ENCODE peak calls at places on chromosomes 12 and 14, in five cellular contexts. I is adrenal gland, L is K562, T is suprapubic skin, G is Peyer's patch. Q is an unnamed sample.

GRCh38 chr12:120229583-120230325 is 28.8 kb upstream of the RPLP0 start:
- DNase-seq in G (peak; percentile 72), L (no peak), I (no peak), T (no peak), Q (no peak)

GRCh38 chr12:116128779-116129178 is 148.7 kb downstream of the MED13L start:
- DNase-seq in I (no peak), T (no peak), G (no peak), L (no peak), Q (no peak)

GRCh38 chr12:109621864-109622485 is 48.4 kb downstream of the MVK start:
- DNase-seq in G (no peak), T (no peak), L (no peak), I (no peak), Q (no peak)

GRCh38 chr12:120652671-120653435 is 12.4 kb downstream of the CABP1 start:
- DNase-seq in G (no peak), T (no peak), L (no peak), I (no peak), Q (no peak)

GRCh38 chr12:43282106-43282505 is 269.9 kb downstream of the ADAMTS20 start:
- DNase-seq in I (no peak), G (no peak), L (no peak), T (no peak), Q (no peak)

GRCh38 chr12:124305136-124305535 is 10.2 kb downstream of the RFLNA start:
- DNase-seq in G (no peak), L (no peak), T (no peak), I (no peak), Q (no peak)

GRCh38 chr12:103848917-103849491 is 8.0 kb upstream of the NT5DC3 start:
- DNase-seq in L (no peak), I (no peak), T (no peak), G (no peak), Q (no peak)

GRCh38 chr12:14853966-14854365 is 10.6 kb upstream of the ART4 start:
- DNase-seq in T (peak; percentile 66), I (peak; percentile 59), L (no peak), G (no peak), Q (peak; percentile 43)

GRCh38 chr12:120628919-120629318 is 11.5 kb upstream of the CABP1 start:
- DNase-seq in G (peak; percentile 60), T (no peak), I (peak; percentile 68), L (peak; percentile 29), Q (no peak)

GRCh38 chr12:122137681-122138080 is 36.3 kb downstream of the IL31 start:
- DNase-seq in L (peak; percentile 30), I (no peak), T (no peak), G (no peak), Q (peak; percentile 33)

GRCh38 chr12:69608114-69608513 is 2.6 kb downstream of the LRRC10 start:
- DNase-seq in G (no peak), L (peak; percentile 50), T (no peak), I (no peak), Q (no peak)

GRCh38 chr12:115149685-115150378 is 465.9 kb upstream of the TBX3 start:
- DNase-seq in T (no peak), I (no peak), L (no peak), G (no peak), Q (no peak)

GRCh38 chr12:538731-539539 is 79.2 kb downstream of the B4GALNT3 start:
- DNase-seq in I (peak; percentile 91), T (no peak), L (no peak), G (peak; percentile 86), Q (no peak)

GRCh38 chr12:51943346-51943745 is 8.2 kb upstream of the ACVR1B start:
- DNase-seq in G (no peak), I (no peak), T (no peak), L (no peak), Q (no peak)

GRCh38 chr14:66662374-66662773 is 154.4 kb downstream of the GPHN start:
- DNase-seq in G (no peak), T (no peak), L (no peak), I (peak; percentile 24), Q (no peak)

GRCh38 chr12:1593232-1594044 is 943 bp downstream of the FBXL14 start:
- DNase-seq in L (peak; percentile 46), I (peak; percentile 48), G (peak; percentile 84), T (peak; percentile 74), Q (no peak)

GRCh38 chr12:72272731-72273498 is 745 bp downstream of the TRHDE start:
- DNase-seq in I (no peak), G (peak; percentile 49), L (no peak), T (no peak), Q (no peak)

GRCh38 chr14:103724116-103724515 is 8.5 kb downstream of the ZFYVE21 start:
- DNase-seq in G (peak; percentile 72), T (no peak), L (peak; percentile 30), I (peak; percentile 93), Q (no peak)

GRCh38 chr12:112842441-112842840 is 50.9 kb downstream of the RPH3A start:
- DNase-seq in T (no peak), L (no peak), I (no peak), G (no peak), Q (peak; percentile 34)

GRCh38 chr12:71124833-71125460 is 32.9 kb downstream of the TSPAN8 start:
- DNase-seq in I (no peak), T (no peak), L (no peak), G (no peak), Q (no peak)

GRCh38 chr12:24909667-24910066 is 39.2 kb downstream of the BCAT1 start:
- DNase-seq in L (peak; percentile 24), I (peak; percentile 70), T (peak; percentile 73), G (no peak), Q (peak; percentile 56)

GRCh38 chr14:30938617-30939016 is 64.3 kb downstream of the COCH start:
- DNase-seq in L (no peak), T (no peak), G (no peak), I (no peak), Q (no peak)

GRCh38 chr14:65291561-65291960 is 121.0 kb upstream of the FUT8 start:
- DNase-seq in T (no peak), L (no peak), I (no peak), G (no peak), Q (no peak)

GRCh38 chr14:51441001-51441400 is 201.0 kb downstream of the TMX1 start:
- DNase-seq in I (no peak), L (no peak), G (no peak), T (no peak), Q (no peak)

GRCh38 chr14:104718871-104719270 is 5.2 kb upstream of the ADSS1 start:
- DNase-seq in L (no peak), G (no peak), T (no peak), I (no peak), Q (no peak)

GRCh38 chr12:3700861-3701260 is 52.0 kb downstream of the CRACR2A start:
- DNase-seq in G (no peak), T (no peak), I (no peak), L (no peak), Q (no peak)

GRCh38 chr12:119728437-119728730 is 60.5 kb downstream of the PRKAB1 start:
- DNase-seq in I (no peak), L (no peak), T (no peak), G (no peak), Q (no peak)

GRCh38 chr12:29316772-29317171 is 64.2 kb downstream of the ERGIC2 start:
- DNase-seq in G (no peak), L (peak; percentile 26), I (peak; percentile 77), T (no peak), Q (no peak)

GRCh38 chr14:39264558-39264957 is 30.8 kb downstream of the MIA2 start:
- DNase-seq in T (no peak), G (no peak), I (no peak), L (no peak), Q (no peak)

GRCh38 chr14:21748869-21749303 is 75.3 kb upstream of the OR4E1 start:
- DNase-seq in G (no peak), T (no peak), I (peak; percentile 4), L (peak; percentile 43), Q (no peak)

GRCh38 chr14:105939810-105940508 is 413.6 kb downstream of the TMEM121 start:
- DNase-seq in G (peak; percentile 39), I (no peak), L (no peak), T (peak; percentile 30), Q (no peak)
- TF ChIP-seq POLR2A in G (no peak), I (no peak), L (no peak), T (no peak), Q (no peak)

GRCh38 chr14:56490379-56490778 is 89.2 kb upstream of the TMEM260 start:
- DNase-seq in L (peak; percentile 31), I (no peak), G (no peak), T (no peak), Q (no peak)

GRCh38 chr14:56487761-56488160 is 91.8 kb upstream of the TMEM260 start:
- DNase-seq in T (no peak), I (no peak), L (no peak), G (no peak), Q (no peak)

GRCh38 chr14:56488306-56488705 is 91.3 kb upstream of the TMEM260 start:
- DNase-seq in L (no peak), T (no peak), G (no peak), I (no peak), Q (no peak)

GRCh38 chr14:56491299-56492285 is 88.0 kb upstream of the TMEM260 start:
- DNase-seq in G (no peak), L (peak; percentile 41), I (peak; percentile 46), T (no peak), Q (no peak)

GRCh38 chr14:56487090-56487667 is 92.4 kb upstream of the TMEM260 start:
- DNase-seq in T (no peak), L (peak; percentile 5), I (no peak), G (no peak), Q (no peak)
- TF ChIP-seq CTCF in T (no peak), L (peak; percentile 48), I (peak; percentile 46), G (no peak), Q (no peak)

GRCh38 chr12:96237035-96237434 is 42.9 kb downstream of the ELK3 start:
- DNase-seq in L (no peak), G (no peak), T (peak; percentile 66), I (no peak), Q (no peak)
- H3K4me3 ChIP-seq in L (no peak overlapping the region), G (no peak overlapping the region), T (no peak overlapping the region), I (no peak overlapping the region), Q (no peak overlapping the region)

DNA sequence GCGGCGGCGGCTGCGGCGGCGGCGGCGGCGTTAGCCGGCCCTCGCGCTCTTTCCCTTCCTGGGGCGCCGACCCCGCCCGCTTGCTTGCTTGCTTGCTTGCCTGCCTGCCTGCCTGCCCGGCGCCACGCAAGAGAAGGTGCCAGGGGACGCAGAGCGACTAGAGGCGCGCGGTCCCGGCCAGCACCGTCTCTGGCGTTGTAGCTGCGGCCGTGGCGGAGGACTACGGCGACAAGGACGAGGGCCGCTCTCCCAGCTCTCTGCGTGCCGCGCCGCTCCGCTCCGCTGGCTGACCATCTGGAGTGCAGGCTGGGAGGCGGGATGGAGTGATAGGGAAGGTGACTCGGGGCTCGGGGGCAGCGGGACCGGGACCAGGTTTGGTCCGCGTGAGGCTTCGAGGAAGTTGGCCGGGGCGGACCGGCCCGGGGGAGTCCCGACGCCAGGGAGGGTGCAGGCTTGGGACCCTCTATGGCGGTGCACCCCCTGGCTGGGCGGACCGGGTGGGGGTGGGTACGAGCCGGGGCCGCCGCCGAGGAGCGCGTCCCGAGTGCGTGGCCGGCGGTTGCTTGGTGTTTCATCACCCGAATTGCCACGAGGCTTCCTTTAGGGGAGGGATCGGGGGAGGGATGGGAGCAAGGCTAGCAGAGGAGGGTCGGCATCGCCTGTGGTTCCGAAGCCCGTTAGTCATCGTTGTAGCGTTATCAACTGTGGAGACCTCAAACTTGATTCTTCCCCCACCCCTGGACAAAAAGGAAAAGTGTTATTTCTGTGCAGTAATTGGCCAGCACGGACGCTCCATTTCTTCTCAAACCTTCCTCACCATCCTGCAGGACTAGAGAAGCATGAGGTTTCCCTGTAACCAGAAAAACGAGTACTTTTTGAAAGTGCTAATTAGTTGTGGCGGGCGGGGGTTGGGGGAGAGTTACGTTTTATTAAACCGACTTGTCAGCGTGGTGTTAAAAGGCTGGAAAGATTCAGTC is 566 bp downstream of the XPOT start:
- DNase-seq in T (peak; percentile 85), G (no peak), I (peak; percentile 68), L (peak; percentile 89), Q (peak; percentile 93)
- TF ChIP-seq POLR2A in T (no peak), G (peak; percentile 72), I (peak; percentile 81), L (peak; percentile 87), Q (no peak)

Q was measured in lower leg skin.